ENCODE peak calls at places on chromosome 6, in seven cellular contexts. Z is lung, Y is Peyer's patch, K is IMR-90, C is progenitor cell of endocrine pancreas, L is H1, G is ovary. R is an unnamed sample.

GRCh38 chr6:125392682-125393081 is 90.9 kb upstream of the HDDC2 start:
- DNase-seq in Z (no peak), Y (no peak), K (no peak), C (no peak), L (no peak), G (no peak), R (no peak)

GRCh38 chr6:112443118-112443641 is 96.0 kb downstream of the RFPL4B start:
- DNase-seq in Z (no peak), Y (no peak), K (no peak), C (no peak), L (no peak), G (no peak), R (no peak)

GRCh38 chr6:28496099-28496779 is 19.4 kb downstream of the GPX6 start:
- DNase-seq in Z (no peak), Y (no peak), K (no peak), C (no peak), L (no peak), G (no peak), R (no peak)

GRCh38 chr6:111207141-111207858 is 120.0 kb downstream of the SLC16A10 start:
- DNase-seq in Z (no peak), Y (no peak), K (peak; percentile 6), C (no peak), L (no peak), G (no peak), R (no peak)

GRCh38 chr6:16909599-16910360 is 148.5 kb upstream of the ATXN1 start:
- DNase-seq in Z (no peak), Y (no peak), K (peak; percentile 91), C (no peak), L (no peak), G (no peak), R (no peak)

GRCh38 chr6:159259726-159260125 is 90.5 kb downstream of the FNDC1 start:
- DNase-seq in Z (no peak), Y (no peak), K (no peak), C (no peak), L (no peak), G (no peak), R (no peak)

GRCh38 chr6:27986928-27987725 is 30.1 kb downstream of the OR2B6 start:
- DNase-seq in Z (no peak), Y (no peak), K (peak; percentile 0), C (no peak), L (no peak), G (no peak), R (no peak)

GRCh38 chr6:50661636-50662035 is 51.7 kb upstream of the TFAP2D start:
- DNase-seq in Z (no peak), Y (no peak), K (no peak), C (no peak), L (no peak), G (no peak), R (no peak)

GRCh38 chr6:86820750-86821149 is 116.6 kb upstream of the HTR1E start:
- DNase-seq in Z (no peak), Y (no peak), K (no peak), C (no peak), L (no peak), G (no peak), R (no peak)

GRCh38 chr6:156791261-156791850 is 14.2 kb downstream of the ARID1B start:
- DNase-seq in Z (no peak), Y (no peak), K (peak; percentile 52), C (no peak), L (no peak), G (no peak), R (no peak)

GRCh38 chr6:116047173-116047933 is 13.3 kb downstream of the FRK start:
- DNase-seq in Z (no peak), Y (peak; percentile 79), K (peak; percentile 50), C (no peak), L (no peak), G (no peak), R (no peak)

GRCh38 chr6:106053484-106053883 is 32.7 kb upstream of the PRDM1 start:
- DNase-seq in Z (peak; percentile 35), Y (no peak), K (no peak), C (no peak), L (no peak), G (no peak), R (no peak)

GRCh38 chr6:30331981-30332380 is 5.3 kb downstream of the TRIM39 start:
- DNase-seq in Z (no peak), Y (no peak), K (no peak), C (no peak), L (no peak), G (no peak), R (no peak)

GRCh38 chr6:63058601-63059000 is 152.7 kb upstream of the FKBP1C start:
- DNase-seq in Z (no peak), Y (no peak), K (no peak), C (no peak), L (no peak), G (no peak), R (no peak)

GRCh38 chr6:43951063-43951755 is 176.0 kb downstream of the MRPL14 start:
- DNase-seq in Z (peak; percentile 60), Y (peak; percentile 76), K (no peak), C (peak; percentile 59), L (peak; percentile 56), G (no peak), R (peak; percentile 71)

GRCh38 chr6:75602164-75602896 is 650 bp downstream of the SENP6 start:
- DNase-seq in Z (peak; percentile 46), Y (peak; percentile 68), K (peak; percentile 42), C (peak; percentile 36), L (no peak), G (peak; percentile 55), R (no peak)

GRCh38 chr6:129920103-129920798 is 59.1 kb upstream of the TMEM244 start:
- DNase-seq in Z (no peak), Y (no peak), K (peak; percentile 48), C (no peak), L (no peak), G (no peak), R (no peak)

GRCh38 chr6:33082702-33083101 is 6.9 kb downstream of the HLA-DPB1 start:
- DNase-seq in Z (no peak), Y (peak; percentile 78), K (peak; percentile 13), C (no peak), L (no peak), G (no peak), R (no peak)

GRCh38 chr6:108699290-108700041 is 138.7 kb downstream of the FOXO3 start:
- DNase-seq in Z (no peak), Y (no peak), K (no peak), C (no peak), L (no peak), G (no peak), R (no peak)

GRCh38 chr6:37714836-37715425 is 17.2 kb upstream of the MDGA1 start:
- DNase-seq in Z (no peak), Y (no peak), K (peak; percentile 66), C (no peak), L (no peak), G (no peak), R (no peak)

GRCh38 chr6:42864602-42865001 is 14.8 kb upstream of the RPL7L1 start:
- DNase-seq in Z (no peak), Y (no peak), K (no peak), C (no peak), L (no peak), G (no peak), R (peak; percentile 81)

GRCh38 chr6:98977606-98978292 is 30.0 kb upstream of the FBXL4 start:
- DNase-seq in Z (no peak), Y (no peak), K (no peak), C (no peak), L (no peak), G (no peak), R (no peak)

DNA sequence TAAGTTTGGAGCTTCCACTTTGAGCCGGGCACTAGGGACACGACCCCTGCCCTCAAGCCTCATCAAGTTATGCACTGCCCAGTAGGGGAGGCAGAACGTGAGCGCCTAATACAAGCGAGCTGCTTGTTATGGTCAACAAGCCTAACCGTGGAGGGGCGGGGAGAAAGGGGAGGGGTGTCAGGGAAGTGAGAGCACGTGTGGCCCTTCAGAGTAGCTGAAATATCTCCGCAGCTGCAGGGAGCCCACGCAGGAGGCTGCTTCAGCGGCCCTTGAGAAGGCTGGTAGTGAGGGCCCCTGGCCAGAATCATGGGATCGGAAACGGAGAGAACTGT is 713 bp downstream of the ALDH5A1 start:
- DNase-seq in Z (peak; percentile 84), Y (peak; percentile 89), K (peak; percentile 14), C (peak; percentile 40), L (no peak), G (peak; percentile 61), R (peak; percentile 74)
- TF ChIP-seq CTCF in Z (no peak), Y (no peak), K (no peak), C (no peak), L (no peak), G (no peak), R (no peak)

DNA sequence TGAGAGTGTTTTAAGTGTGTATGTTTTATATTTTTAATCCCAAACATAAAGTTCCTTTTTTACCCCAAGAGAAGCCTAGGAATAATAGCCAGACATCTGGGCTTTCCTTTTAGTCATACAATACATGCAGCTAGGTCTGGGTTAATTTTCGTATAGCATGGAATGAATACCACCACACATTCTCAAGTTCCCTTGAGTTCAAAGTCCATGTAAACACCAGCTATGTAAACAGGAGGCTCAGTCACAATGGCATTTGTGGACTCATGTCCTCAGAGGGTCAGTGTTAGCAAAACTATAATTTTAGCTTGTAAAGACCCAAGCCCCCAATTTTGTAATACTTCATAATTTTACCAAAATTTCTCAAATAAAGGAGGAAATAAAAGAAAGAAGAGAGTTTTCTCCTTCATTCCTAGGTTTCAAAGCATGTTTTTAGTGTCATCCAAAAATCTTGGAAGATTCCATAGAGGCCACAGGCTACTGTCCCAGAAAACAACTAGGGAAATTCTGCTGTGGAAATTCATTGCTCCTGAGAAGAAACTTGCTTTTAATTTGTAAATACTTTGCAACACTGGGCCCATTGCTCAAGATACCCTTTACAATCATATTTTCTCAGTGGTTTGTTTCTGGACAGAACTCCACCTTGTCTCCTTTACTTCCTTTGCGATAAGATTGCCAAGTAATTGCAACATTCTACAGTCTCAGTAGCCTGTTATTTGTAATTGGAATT is 671.2 kb downstream of the COL12A1 start:
- DNase-seq in Z (no peak), Y (no peak), K (peak; percentile 86), C (no peak), L (no peak), G (no peak), R (no peak)
- TF ChIP-seq CTCF in Z (no peak), Y (no peak), K (no peak), C (no peak), L (no peak), G (no peak), R (no peak)

DNA sequence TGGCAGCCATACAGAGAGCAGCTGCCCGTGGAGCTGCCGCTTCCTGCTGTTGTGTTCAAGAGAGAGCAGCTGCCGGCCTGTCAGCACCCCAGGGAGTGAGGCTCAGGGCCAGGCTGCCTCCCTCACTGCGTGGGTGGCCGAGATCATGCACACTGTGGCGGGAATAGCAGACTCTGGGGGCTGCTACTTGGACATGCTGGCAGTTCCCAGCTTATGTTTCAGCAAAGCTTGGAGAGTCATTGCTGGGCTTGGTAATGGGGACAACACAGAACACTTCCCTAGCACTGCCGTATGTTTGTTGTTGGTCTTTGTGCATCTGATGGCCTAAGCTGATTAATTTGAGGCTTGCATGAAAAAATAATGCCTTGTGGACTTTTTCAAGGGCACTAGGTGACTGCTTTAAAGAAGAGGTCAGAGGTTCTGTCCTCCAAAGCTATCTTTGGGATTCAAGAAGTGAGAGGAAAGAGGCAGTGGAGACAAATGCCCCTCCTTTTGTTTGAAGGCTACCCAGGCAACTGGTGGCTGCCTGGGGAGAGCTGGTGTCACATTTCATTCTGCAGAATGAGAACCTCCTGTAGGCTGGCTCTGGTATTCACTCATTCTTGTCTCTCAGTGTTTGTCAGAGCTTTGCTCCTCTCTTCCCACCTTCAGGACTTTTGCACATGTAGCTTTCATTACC is 18.8 kb downstream of the MRAP2 start:
- DNase-seq in Z (no peak), Y (no peak), K (peak; percentile 50), C (no peak), L (peak; percentile 43), G (peak; percentile 61), R (peak; percentile 79)
- TF ChIP-seq CTCF in Z (no peak), Y (no peak), K (no peak), C (peak; percentile 28), L (peak; percentile 24), G (no peak), R (no peak)

GRCh38 chr6:131532476-131533108 is 40.4 kb upstream of the ARG1 start:
- DNase-seq in Z (no peak), Y (no peak), K (peak; percentile 4), C (no peak), L (no peak), G (no peak), R (no peak)
- TF ChIP-seq CTCF in Z (no peak), Y (no peak), K (no peak), C (no peak), L (no peak), G (no peak), R (no peak)

R was measured in coronary artery.